ENCODE peak calls at places on chromosomes 2 and 18, in five cellular contexts. P, T, Q, W and C are unnamed samples.

GRCh38 chr2:227033471-227034148 is 130.4 kb downstream of the COL4A4 start:
- DNase-seq in P (no peak), T (peak), Q (no peak), W (peak), C (peak)

GRCh38 chr2:109437325-109438090 is 176.3 kb downstream of the SEPTIN10 start:
- DNase-seq in T (no peak), Q (peak), P (no peak), W (no peak), C (no peak)

GRCh38 chr2:176385838-176386237 is 116.6 kb downstream of the MTX2 start:
- DNase-seq in W (peak), T (no peak), Q (no peak), P (no peak), C (no peak)

GRCh38 chr2:241376808-241377207 is 20.7 kb downstream of the FARP2 start:
- DNase-seq in Q (no peak), P (no peak), W (no peak), T (no peak), C (no peak)

GRCh38 chr2:48531141-48531648 is 1.2 kb downstream of the STON1 start:
- DNase-seq in W (peak), Q (no peak), P (no peak), T (no peak), C (peak)

GRCh38 chr2:188811522-188811921 is 162.7 kb upstream of the COL3A1 start:
- DNase-seq in T (no peak), W (peak), Q (no peak), P (no peak), C (peak)

GRCh38 chr2:229714736-229715541 is 584 bp upstream of the DNER start:
- DNase-seq in P (no peak), Q (no peak), T (peak), W (peak), C (peak)

GRCh38 chr18:79926715-79927596 is 24.5 kb downstream of the SLC66A2 start:
- DNase-seq in Q (no peak), W (no peak), T (no peak), P (no peak), C (no peak)

GRCh38 chr2:191245869-191246531 is 796 bp downstream of the MYO1B start:
- DNase-seq in Q (peak), W (peak), P (no peak), T (no peak), C (peak)

GRCh38 chr2:143254108-143254507 is 124.9 kb downstream of the ARHGAP15 start:
- DNase-seq in T (no peak), P (no peak), Q (no peak), W (no peak), C (no peak)

GRCh38 chr2:78839259-78839658 is 186.2 kb upstream of the REG3G start:
- DNase-seq in Q (no peak), W (no peak), T (no peak), P (no peak), C (no peak)

GRCh38 chr18:56747032-56747658 is 96.0 kb downstream of the WDR7 start:
- DNase-seq in Q (no peak), P (peak), T (peak), W (no peak), C (no peak)

GRCh38 chr2:135688002-135688401 is 53.7 kb upstream of the UBXN4 start:
- DNase-seq in P (no peak), W (no peak), Q (no peak), T (no peak), C (no peak)